ENCODE peak calls at places on chromosomes 12 and 14, in ten cellular contexts. Z is spleen, Q is upper lobe of right lung, L is thoracic aorta, C is lower lobe of right lung, V is stomach, N is Peyer's patch, W is HL-60, O is dorsolateral prefrontal cortex, F is A549. R is an unnamed sample.

GRCh38 chr12:66010787-66011547 is 119.6 kb downstream of the LLPH start:
- DNase-seq in O (no peak), L (no peak), F (no peak), C (no peak), W (no peak), Q (no peak), Z (no peak), N (no peak), V (no peak), R (no peak)

GRCh38 chr12:53171725-53172329 is 8.7 kb upstream of the ZNF740 start:
- DNase-seq in N (no peak), O (no peak), L (no peak), W (no peak), C (no peak), F (no peak), Z (no peak), V (no peak), Q (no peak), R (no peak)

GRCh38 chr12:121189887-121190155 is 20.1 kb upstream of the P2RX4 start:
- DNase-seq in Q (no peak), F (no peak), W (no peak), L (no peak), C (no peak), N (no peak), Z (no peak), O (no peak), V (no peak), R (no peak)

GRCh38 chr14:61409782-61410181 is 88.4 kb downstream of the PRKCH start:
- DNase-seq in W (no peak), N (no peak), O (no peak), C (no peak), V (no peak), L (no peak), Q (no peak), Z (no peak), F (no peak), R (no peak)

GRCh38 chr14:58765375-58765774 is 127.6 kb downstream of the DACT1 start:
- DNase-seq in N (no peak), W (no peak), O (no peak), L (no peak), Z (no peak), F (no peak), V (no peak), Q (no peak), C (no peak), R (no peak)

GRCh38 chr12:116719661-116720060 is 18.2 kb downstream of the SPRING1 start:
- DNase-seq in F (no peak), C (no peak), Z (no peak), N (no peak), W (no peak), Q (no peak), V (no peak), L (no peak), O (no peak), R (no peak)

GRCh38 chr14:78071016-78071549 is 99.1 kb upstream of the NRXN3 start:
- DNase-seq in W (no peak), C (no peak), Q (no peak), Z (no peak), O (no peak), N (no peak), F (no peak), L (no peak), V (no peak), R (no peak)

GRCh38 chr12:131640436-131640969 is 70.4 kb upstream of the SFSWAP start:
- DNase-seq in W (no peak), Q (no peak), V (no peak), F (no peak), N (no peak), O (no peak), C (no peak), Z (no peak), L (no peak), R (no peak)

DNA sequence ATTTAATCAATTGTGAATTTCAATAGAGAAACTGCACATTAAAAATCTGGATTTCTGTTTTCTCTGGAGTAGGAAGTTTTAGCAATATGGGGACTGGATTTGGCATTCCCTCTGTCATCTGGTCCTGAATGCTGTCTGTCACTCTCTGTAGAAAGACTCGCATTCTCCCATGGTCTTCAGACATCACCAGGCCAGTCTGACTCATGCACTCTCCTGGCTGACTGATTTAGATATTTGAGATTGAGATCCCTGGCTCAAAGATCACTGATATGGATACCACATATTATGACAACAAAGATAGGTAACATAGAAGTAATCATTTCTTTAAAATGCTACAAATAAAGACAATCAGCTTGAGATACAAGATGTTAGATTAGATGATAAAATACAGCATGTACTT is 524.5 kb downstream of the GALC start:
- DNase-seq in W (no peak), C (no peak), F (no peak), V (no peak), N (no peak), Z (no peak), O (no peak), L (no peak), Q (no peak), R (no peak)
- H3K27ac ChIP-seq in W (no peak), C (no peak), F (no peak), V (no peak), N (no peak), Z (no peak), O (no peak), L (no peak), Q (no peak), R (no peak)

GRCh38 chr14:21846227-21846885 is 172.7 kb upstream of the OR4E1 start:
- DNase-seq in O (peak), Z (peak), W (peak), Q (no peak), C (no peak), N (peak), F (no peak), V (peak), L (no peak), R (no peak)
- TF ChIP-seq CTCF in O (peak), Z (peak), W (peak), Q (peak), C (peak), N (peak), F (peak), V (no peak), L (no peak), R (no peak)

DNA sequence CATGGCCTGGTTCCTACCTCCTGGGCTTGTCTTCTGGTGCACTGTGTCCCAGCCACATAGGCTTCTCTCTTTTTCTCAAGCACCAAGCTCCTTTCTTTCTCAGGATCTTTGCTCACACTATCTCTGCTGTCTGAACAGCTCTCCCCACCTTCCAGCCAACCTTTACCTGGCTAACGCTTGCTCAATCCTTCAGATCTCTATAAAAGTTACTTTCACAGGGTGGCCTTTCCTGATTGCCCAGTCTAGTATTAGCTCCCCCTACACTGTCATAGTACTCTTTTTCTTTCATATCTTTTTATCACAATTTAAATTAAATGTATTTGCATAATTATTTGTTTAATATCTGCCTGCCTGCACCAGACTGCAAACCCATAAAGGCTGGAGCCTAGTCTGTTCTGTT is 3.8 kb downstream of the PARP11 start:
- DNase-seq in N (no peak), Q (no peak), C (no peak), L (no peak), O (no peak), F (no peak), W (no peak), V (no peak), Z (no peak), R (no peak)
- H3K4me3 ChIP-seq in N (no peak), Q (peak), C (peak), L (peak), O (no peak), F (no peak), W (no peak), V (no peak), Z (no peak), R (no peak)

GRCh38 chr14:22846811-22847307 is 10.5 kb downstream of the MMP14 start:
- DNase-seq in C (peak), O (no peak), N (no peak), V (no peak), L (no peak), W (no peak), F (no peak), Q (peak), Z (no peak), R (no peak)
- H3K27ac ChIP-seq in C (peak), O (no peak), N (peak), V (peak), L (peak), W (no peak), F (no peak), Q (peak), Z (no peak), R (peak)

GRCh38 chr12:27969011-27969900 is 3.3 kb downstream of the PTHLH start:
- DNase-seq in V (no peak), O (no peak), Q (peak), W (no peak), L (no peak), C (no peak), Z (peak), N (no peak), F (peak), R (no peak)
- TF ChIP-seq CTCF in V (no peak), O (no peak), Q (no peak), W (no peak), L (no peak), C (no peak), Z (no peak), N (no peak), F (no peak), R (no peak)

DNA sequence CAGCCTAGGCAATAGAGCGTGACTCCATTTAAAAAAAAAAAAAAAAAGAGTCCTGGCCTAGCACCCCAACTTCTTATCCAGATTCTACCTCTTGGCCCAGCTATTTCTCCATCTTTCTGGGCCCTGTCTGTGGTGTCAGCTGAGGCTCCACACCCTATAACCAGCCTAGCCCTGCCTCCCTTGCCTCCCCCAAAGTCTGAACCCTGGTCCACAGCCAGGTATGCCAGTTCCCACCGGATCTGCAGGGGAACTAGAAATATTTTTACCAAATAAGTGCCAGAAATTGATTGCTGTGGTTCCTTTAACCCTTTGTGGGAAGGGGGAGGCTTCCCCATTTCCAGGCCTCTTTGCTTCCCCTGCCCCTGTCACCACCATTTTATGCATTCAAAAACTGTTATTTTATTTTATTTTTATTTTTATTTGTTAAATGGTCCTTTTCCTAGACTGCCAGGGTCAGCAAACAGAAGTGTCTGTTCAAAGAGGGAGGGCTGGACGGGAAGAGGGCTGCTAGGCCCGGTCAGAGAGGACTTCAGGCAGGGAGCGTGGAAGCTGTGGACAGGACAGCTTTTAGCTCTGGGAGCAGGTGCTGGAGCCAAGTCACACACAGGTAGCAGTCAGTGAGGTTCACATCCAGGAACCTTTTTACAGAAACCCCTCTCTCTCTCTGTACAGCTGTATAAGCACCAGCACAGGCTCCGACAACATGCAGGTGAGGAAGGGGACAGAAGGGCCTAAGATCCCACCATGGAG is 23.2 kb downstream of the TTC9 start:
- DNase-seq in F (no peak), Z (no peak), N (no peak), V (peak), C (no peak), O (no peak), L (no peak), W (no peak), Q (no peak), R (no peak)
- H3K4me3 ChIP-seq in F (no peak), Z (no peak), N (no peak), V (no peak), C (no peak), O (no peak), L (no peak), W (no peak), Q (no peak), R (no peak)

GRCh38 chr12:93979189-93979588 is 169.2 kb upstream of the PLXNC1 start:
- DNase-seq in F (no peak), O (no peak), L (no peak), C (no peak), N (peak), Z (no peak), W (no peak), V (peak), Q (no peak), R (no peak)

GRCh38 chr12:93978553-93978952 is 169.8 kb upstream of the PLXNC1 start:
- DNase-seq in N (no peak), W (no peak), L (no peak), Q (no peak), O (no peak), Z (no peak), F (no peak), V (no peak), C (no peak), R (no peak)

GRCh38 chr12:93989913-93990312 is 158.5 kb upstream of the PLXNC1 start:
- DNase-seq in C (no peak), N (no peak), F (no peak), Q (no peak), W (no peak), O (no peak), L (no peak), V (no peak), Z (no peak), R (no peak)

GRCh38 chr12:93982847-93983315 is 165.5 kb upstream of the PLXNC1 start:
- DNase-seq in W (no peak), L (no peak), Q (no peak), C (no peak), V (no peak), O (no peak), Z (no peak), N (no peak), F (no peak), R (no peak)

DNA sequence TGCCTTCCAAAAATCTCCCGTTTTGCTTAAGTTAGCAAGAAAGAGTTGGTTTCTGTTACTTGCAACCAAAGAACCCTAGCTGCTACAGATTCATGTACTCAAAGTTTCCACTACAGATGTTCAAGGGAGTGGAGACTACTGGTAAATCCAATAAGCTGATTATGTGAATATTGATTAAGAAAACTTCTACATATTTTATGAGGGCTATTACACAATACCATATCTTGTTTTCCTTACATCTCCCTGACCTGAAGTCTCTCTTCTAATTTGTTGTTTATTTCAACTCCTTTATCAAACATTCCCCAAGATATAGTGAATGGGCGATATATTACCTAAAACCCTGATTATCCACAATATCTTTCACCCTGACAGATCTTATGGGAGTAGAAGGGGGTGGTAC is 164.4 kb upstream of the PLXNC1 start:
- DNase-seq in F (no peak), C (no peak), O (no peak), L (no peak), V (no peak), W (no peak), Q (no peak), N (no peak), Z (no peak), R (no peak)
- H3K27ac ChIP-seq in F (no peak), C (no peak), O (no peak), L (no peak), V (no peak), W (no peak), Q (no peak), N (no peak), Z (no peak), R (no peak)

GRCh38 chr14:25239170-25239569 is 189.2 kb upstream of the STXBP6 start:
- DNase-seq in V (no peak), L (no peak), Q (no peak), F (no peak), N (no peak), O (no peak), W (no peak), Z (no peak), C (no peak), R (no peak)

GRCh38 chr14:25233613-25234012 is 183.7 kb upstream of the STXBP6 start:
- DNase-seq in C (no peak), Q (no peak), N (no peak), Z (no peak), V (no peak), F (no peak), W (no peak), O (no peak), L (no peak), R (no peak)

DNA sequence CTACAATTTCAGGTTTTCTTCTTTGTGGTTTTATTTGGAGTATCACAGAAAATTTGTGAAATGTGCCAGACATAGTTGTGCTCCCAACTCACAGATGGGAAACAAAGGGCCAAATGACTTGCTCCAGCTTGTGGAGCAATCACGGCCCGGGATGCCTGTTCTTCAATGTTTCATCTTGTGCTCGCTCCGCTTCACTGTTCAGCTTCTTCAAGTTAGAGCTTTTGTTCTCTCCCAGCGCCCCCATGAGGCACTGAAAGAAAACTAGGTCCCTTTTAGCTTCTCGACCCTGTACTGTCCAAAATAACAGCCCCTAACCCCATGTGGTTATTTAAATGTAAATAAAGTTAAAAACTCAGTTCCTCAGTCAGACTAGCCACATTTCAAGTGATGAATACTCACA is 187.9 kb upstream of the STXBP6 start:
- DNase-seq in Q (no peak), V (no peak), F (no peak), N (peak), W (no peak), L (no peak), C (no peak), Z (no peak), O (no peak), R (no peak)
- TF ChIP-seq CTCF in Q (peak), V (no peak), F (no peak), N (peak), W (no peak), L (no peak), C (no peak), Z (no peak), O (peak), R (no peak)